ENCODE peak calls at places on chromosomes 6 and 20, in six cellular contexts. B is trophoblast cell, U is IMR-90, M is mesenchymal stem cell, W is neuronal stem cell, G is H1. K is an unnamed sample.

GRCh38 chr6:111580826-111581505 is 24.7 kb downstream of the TRAF3IP2 start:
- DNase-seq in B (no peak), U (peak; percentile 39), M (no peak), W (no peak), G (no peak), K (peak; percentile 53)

GRCh38 chr6:16324622-16325225 is 86.3 kb downstream of the GMPR start:
- DNase-seq in B (no peak), U (peak; percentile 46), M (peak; percentile 33), W (no peak), G (no peak), K (no peak)

GRCh38 chr6:140548379-140548778 is 1173.9 kb upstream of the CITED2 start:
- DNase-seq in B (peak; percentile 31), U (no peak), M (no peak), W (no peak), G (no peak), K (no peak)

GRCh38 chr6:107489636-107490567 is at the start of gene SOBP:
- DNase-seq in B (peak; percentile 47), U (peak; percentile 47), M (peak; percentile 61), W (peak; percentile 67), G (no peak), K (peak; percentile 62)

GRCh38 chr6:129577691-129578090 is 132.3 kb downstream of the ARHGAP18 start:
- DNase-seq in B (no peak), U (no peak), M (no peak), W (no peak), G (no peak), K (no peak)

GRCh38 chr6:20292905-20293304 is 80.6 kb upstream of the MBOAT1 start:
- DNase-seq in B (no peak), U (no peak), M (no peak), W (no peak), G (no peak), K (no peak)

GRCh38 chr20:53828673-53829085 is 235.0 kb upstream of the ZNF217 start:
- DNase-seq in B (peak; percentile 53), U (peak; percentile 95), M (peak; percentile 91), W (no peak), G (no peak), K (no peak)

GRCh38 chr6:166600932-166601331 is 14.5 kb upstream of the RAMACL start:
- DNase-seq in B (no peak), U (no peak), M (no peak), W (no peak), G (no peak), K (no peak)

GRCh38 chr20:24102290-24102689 is 113.7 kb upstream of the GGTLC1 start:
- DNase-seq in B (no peak), U (no peak), M (no peak), W (no peak), G (peak; percentile 23), K (peak; percentile 73)

GRCh38 chr6:70852667-70853246 is 104.1 kb downstream of the B3GAT2 start:
- DNase-seq in B (no peak), U (no peak), M (no peak), W (no peak), G (no peak), K (no peak)

DNA sequence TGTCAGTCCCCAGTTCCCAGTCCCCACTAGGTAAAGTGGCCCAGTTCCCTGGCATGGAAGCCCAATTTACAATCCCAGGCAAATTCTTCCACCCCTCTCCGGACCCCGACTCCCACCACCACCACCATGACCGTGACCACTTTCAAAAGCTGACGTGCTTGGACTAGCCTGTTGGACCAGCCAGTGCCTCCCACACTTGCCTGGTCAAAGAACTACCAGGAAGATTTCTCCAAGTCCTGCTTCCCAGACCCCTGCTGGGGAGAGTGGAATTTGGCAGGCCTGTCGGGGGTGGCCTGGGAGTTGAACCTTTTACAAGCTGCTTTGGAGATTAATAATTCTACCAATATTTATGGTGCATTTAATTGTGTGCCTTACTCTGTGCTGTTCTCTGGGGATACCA is 1.4 kb upstream of the PTPRT start:
- DNase-seq in B (no peak), U (no peak), M (no peak), W (no peak), G (no peak), K (no peak)
- H4K91ac ChIP-seq in B (no peak overlapping the region), U (no peak overlapping the region), M (no peak overlapping the region), W (no peak overlapping the region), G (no peak overlapping the region), K (no peak overlapping the region)

DNA sequence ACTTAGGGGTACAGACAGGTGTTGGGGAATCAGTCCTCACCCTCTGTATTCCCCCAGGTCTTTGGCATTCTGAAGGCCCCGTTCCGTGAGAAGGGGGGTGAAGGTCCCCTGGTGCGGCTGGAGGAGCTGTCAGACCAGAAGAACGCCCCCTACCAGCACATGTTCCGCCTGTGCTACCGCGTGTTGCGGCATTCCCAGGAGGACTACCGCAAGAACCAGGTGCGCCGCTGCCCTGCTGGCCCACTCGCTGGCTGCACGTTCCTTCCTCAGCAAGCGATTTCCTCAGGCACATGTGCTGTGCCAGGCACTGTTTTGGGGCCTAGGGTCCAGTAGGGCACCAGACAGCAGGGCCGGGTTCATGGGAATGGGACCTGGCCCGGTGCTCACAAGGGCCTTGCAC is 44.4 kb downstream of the UQCC2 start:
- DNase-seq in B (no peak), U (no peak), M (no peak), W (no peak), G (no peak), K (no peak)
- H4K91ac ChIP-seq in B (no peak overlapping the region), U (no peak overlapping the region), M (no peak overlapping the region), W (no peak overlapping the region), G (no peak overlapping the region), K (no peak overlapping the region)

GRCh38 chr6:83333500-83333899 is 97.4 kb downstream of the ME1 start:
- DNase-seq in B (no peak), U (no peak), M (no peak), W (no peak), G (no peak), K (no peak)
- H4K91ac ChIP-seq in B (no peak overlapping the region), U (no peak overlapping the region), M (no peak overlapping the region), W (no peak overlapping the region), G (no peak overlapping the region), K (no peak overlapping the region)

GRCh38 chr6:119348308-119349040 is 1.1 kb downstream of the MAN1A1 start:
- DNase-seq in B (peak; percentile 21), U (peak; percentile 29), M (peak; percentile 37), W (peak; percentile 37), G (no peak), K (peak; percentile 47)
- H4K91ac ChIP-seq in B (peak overlapping the region; percentile 53), U (no peak overlapping the region), M (peak overlapping the region; percentile 45), W (no peak overlapping the region), G (no peak overlapping the region), K (no peak overlapping the region)

GRCh38 chr6:12439296-12439695 is 149.1 kb downstream of the EDN1 start:
- DNase-seq in B (no peak), U (no peak), M (no peak), W (no peak), G (no peak), K (no peak)
- H4K91ac ChIP-seq in B (no peak overlapping the region), U (no peak overlapping the region), M (no peak overlapping the region), W (no peak overlapping the region), G (no peak overlapping the region), K (no peak overlapping the region)

GRCh38 chr6:28165566-28165965 is 23.9 kb downstream of the ZKSCAN8 start:
- DNase-seq in B (no peak), U (no peak), M (no peak), W (no peak), G (no peak), K (no peak)
- H4K91ac ChIP-seq in B (no peak overlapping the region), U (no peak overlapping the region), M (no peak overlapping the region), W (no peak overlapping the region), G (no peak overlapping the region), K (no peak overlapping the region)

GRCh38 chr6:92700411-92700810 is 718.9 kb downstream of the EPHA7 start:
- DNase-seq in B (no peak), U (no peak), M (no peak), W (no peak), G (no peak), K (no peak)
- H4K91ac ChIP-seq in B (no peak overlapping the region), U (no peak overlapping the region), M (no peak overlapping the region), W (no peak overlapping the region), G (no peak overlapping the region), K (no peak overlapping the region)

DNA sequence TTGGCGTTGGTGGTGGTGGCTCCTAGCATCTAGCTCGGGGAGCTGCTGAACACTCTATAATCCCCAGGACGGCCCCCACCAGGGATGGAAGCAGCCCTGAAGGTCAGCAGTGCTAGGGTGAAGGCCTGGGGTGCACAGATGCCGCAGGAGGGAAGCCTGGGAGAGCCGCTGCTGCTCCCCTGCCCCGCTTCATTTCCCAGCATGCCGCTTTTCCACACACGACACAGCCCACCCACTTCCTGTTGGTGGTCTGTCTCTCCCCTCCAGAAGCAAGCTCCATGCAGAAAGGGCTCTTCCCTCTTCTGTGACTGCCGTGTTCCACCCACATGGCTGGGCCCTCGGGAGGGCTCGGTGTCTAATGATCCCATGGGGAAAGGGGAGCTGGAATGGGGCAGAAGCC is 35.3 kb downstream of the GNAS-AS1 start:
- DNase-seq in B (no peak), U (no peak), M (no peak), W (no peak), G (no peak), K (no peak)
- H4K91ac ChIP-seq in B (no peak overlapping the region), U (no peak overlapping the region), M (no peak overlapping the region), W (no peak overlapping the region), G (no peak overlapping the region), K (no peak overlapping the region)

K was measured in H9.